ENCODE peak calls at places on chromosomes 4 and X, in five cellular contexts. O is naive thymus-derived CD8-positive, alpha-beta T cell; Y is NCI-H345; K is glomerular endothelial cell; S is omental fat pad. N is an unnamed sample.

GRCh38 chr4:88352062-88352461 is 26.6 kb upstream of the HERC6 start:
- DNase-seq in O (no peak), Y (no peak), K (no peak), S (no peak), N (no peak)

GRCh38 chr4:98662619-98663225 is 4.3 kb upstream of the TSPAN5 start:
- DNase-seq in O (peak), Y (peak), K (no peak), S (no peak), N (peak)

GRCh38 chr4:139754913-139755312 is 89.3 kb downstream of the MGST2 start:
- DNase-seq in O (no peak), Y (no peak), K (no peak), S (no peak), N (no peak)

GRCh38 chr4:6463311-6464289 is 8.8 kb downstream of the PPP2R2C start:
- DNase-seq in O (no peak), Y (no peak), K (no peak), S (peak), N (no peak)

GRCh38 chrX:81286075-81286474 is 84.2 kb downstream of the SH3BGRL start:
- DNase-seq in O (no peak), Y (no peak), K (no peak), S (no peak), N (no peak)

GRCh38 chr4:102572452-102572851 is 71.3 kb downstream of the NFKB1 start:
- DNase-seq in O (no peak), Y (no peak), K (no peak), S (no peak), N (no peak)

GRCh38 chr4:91127891-91128290 is 1000.7 kb downstream of the CCSER1 start:
- DNase-seq in O (no peak), Y (no peak), K (no peak), S (no peak), N (no peak)

GRCh38 chr4:168831919-168832745 is 177.9 kb downstream of the CBR4 start:
- DNase-seq in O (peak), Y (peak), K (no peak), S (peak), N (peak)

GRCh38 chr4:130568746-130569145 is 1472.8 kb downstream of the C4orf33 start:
- DNase-seq in O (no peak), Y (no peak), K (no peak), S (no peak), N (no peak)

GRCh38 chr4:150457802-150458201 is 124.1 kb upstream of the MAB21L2 start:
- DNase-seq in O (no peak), Y (no peak), K (no peak), S (no peak), N (no peak)

GRCh38 chrX:53265771-53266170 is 15.6 kb downstream of the IQSEC2 start:
- DNase-seq in O (no peak), Y (no peak), K (no peak), S (no peak), N (no peak)

GRCh38 chrX:10900585-10901289 is 210.4 kb upstream of the HCCS start:
- DNase-seq in O (no peak), Y (no peak), K (no peak), S (no peak), N (no peak)

GRCh38 chrX:72306085-72306801 is 529 bp upstream of the CITED1 start:
- DNase-seq in O (no peak), Y (peak), K (no peak), S (no peak), N (no peak)

GRCh38 chr4:13484749-13485345 is 707 bp upstream of the RAB28 start:
- DNase-seq in O (no peak), Y (peak), K (peak), S (no peak), N (no peak)

GRCh38 chr4:15654556-15655222 is 468 bp downstream of the FBXL5 start:
- DNase-seq in O (peak), Y (peak), K (no peak), S (no peak), N (no peak)

GRCh38 chr4:20916106-20916505 is 215.8 kb downstream of the PACRGL start:
- DNase-seq in O (no peak), Y (no peak), K (no peak), S (no peak), N (peak)

GRCh38 chrX:131778269-131779218 is 234.7 kb downstream of the OR13H1 start:
- DNase-seq in O (no peak), Y (peak), K (no peak), S (peak), N (peak)

GRCh38 chr4:16794816-16795445 is 103.5 kb downstream of the LDB2 start:
- DNase-seq in O (peak), Y (no peak), K (no peak), S (peak), N (peak)